ENCODE peak calls at places on chromosomes 16 and 17, in six cellular contexts. One of them, this sample, is unnamed. For H3K4me1, the result is how much of the 10 kb centered on the place peaks cover.

GRCh38 chr16:10180771-10181163 is 1.5 kb downstream of the GRIN2A start:
- DNase-seq in gastrocnemius medialis: no peak
- DNase-seq in HepG2: peak
- DNase-seq in ascending aorta: no peak
- DNase-seq in mammary epithelial cell: no peak
- DNase-seq in stomach: no peak
- DNase-seq in this sample: peak

GRCh38 chr16:6964679-6965078 is 368.0 kb upstream of the RBFOX1 start:
- DNase-seq in HepG2: no peak
- DNase-seq in mammary epithelial cell: no peak
- DNase-seq in gastrocnemius medialis: no peak
- DNase-seq in stomach: no peak
- DNase-seq in ascending aorta: no peak
- DNase-seq in this sample: no peak

GRCh38 chr16:50326835-50327465 is 41.8 kb downstream of the BRD7 start:
- DNase-seq in HepG2: no peak
- DNase-seq in mammary epithelial cell: peak
- DNase-seq in ascending aorta: peak
- DNase-seq in stomach: no peak
- DNase-seq in gastrocnemius medialis: no peak
- DNase-seq in this sample: peak

GRCh38 chr16:25922438-25922837 is 230.7 kb downstream of the HS3ST4 start:
- DNase-seq in mammary epithelial cell: no peak
- DNase-seq in ascending aorta: no peak
- DNase-seq in gastrocnemius medialis: no peak
- DNase-seq in HepG2: no peak
- DNase-seq in stomach: no peak
- DNase-seq in this sample: no peak

GRCh38 chr16:67277999-67278772 is 1.1 kb upstream of the PLEKHG4 start:
- DNase-seq in gastrocnemius medialis: no peak
- DNase-seq in HepG2: peak
- DNase-seq in ascending aorta: peak
- DNase-seq in stomach: no peak
- DNase-seq in mammary epithelial cell: peak
- DNase-seq in this sample: peak

GRCh38 chr17:75753514-75754377 is 11.2 kb downstream of the GALK1 start:
- DNase-seq in ascending aorta: peak
- DNase-seq in stomach: peak
- DNase-seq in gastrocnemius medialis: peak
- DNase-seq in HepG2: peak
- DNase-seq in mammary epithelial cell: no peak
- DNase-seq in this sample: no peak

GRCh38 chr17:17884281-17885028 is 47.7 kb upstream of the SREBF1 start:
- DNase-seq in stomach: no peak
- DNase-seq in ascending aorta: no peak
- DNase-seq in HepG2: no peak
- DNase-seq in mammary epithelial cell: no peak
- DNase-seq in gastrocnemius medialis: peak
- DNase-seq in this sample: no peak

GRCh38 chr16:48607056-48607825 is 2.7 kb downstream of the N4BP1 start:
- DNase-seq in stomach: peak
- DNase-seq in gastrocnemius medialis: no peak
- DNase-seq in ascending aorta: no peak
- DNase-seq in mammary epithelial cell: peak
- DNase-seq in HepG2: no peak
- DNase-seq in this sample: peak

GRCh38 chr17:2138768-2139167 is 83.9 kb downstream of the HIC1 start:
- DNase-seq in mammary epithelial cell: no peak
- DNase-seq in HepG2: peak
- DNase-seq in gastrocnemius medialis: peak
- DNase-seq in stomach: no peak
- DNase-seq in ascending aorta: no peak
- DNase-seq in this sample: peak

GRCh38 chr17:933168-934083 is 46.1 kb downstream of the NXN start:
- DNase-seq in mammary epithelial cell: peak
- DNase-seq in HepG2: peak
- DNase-seq in stomach: peak
- DNase-seq in ascending aorta: no peak
- DNase-seq in gastrocnemius medialis: peak
- DNase-seq in this sample: no peak

GRCh38 chr16:79307214-79307613 is 293.3 kb downstream of the MAF start:
- DNase-seq in stomach: no peak
- DNase-seq in mammary epithelial cell: no peak
- DNase-seq in ascending aorta: peak
- DNase-seq in gastrocnemius medialis: peak
- DNase-seq in HepG2: no peak
- DNase-seq in this sample: no peak

GRCh38 chr17:59094921-59095530 is 11.7 kb downstream of the TRIM37 start:
- DNase-seq in ascending aorta: no peak
- DNase-seq in HepG2: no peak
- DNase-seq in mammary epithelial cell: no peak
- DNase-seq in stomach: no peak
- DNase-seq in gastrocnemius medialis: no peak
- DNase-seq in this sample: peak

GRCh38 chr17:75875182-75875939 is 3.0 kb downstream of the TRIM47 start:
- DNase-seq in mammary epithelial cell: no peak
- DNase-seq in HepG2: no peak
- DNase-seq in stomach: peak
- DNase-seq in ascending aorta: peak
- DNase-seq in gastrocnemius medialis: no peak
- DNase-seq in this sample: no peak

GRCh38 chr17:40065771-40066510 is 3.2 kb downstream of the THRA start:
- DNase-seq in mammary epithelial cell: no peak
- DNase-seq in HepG2: no peak
- DNase-seq in gastrocnemius medialis: no peak
- DNase-seq in stomach: no peak
- DNase-seq in ascending aorta: no peak
- DNase-seq in this sample: no peak

GRCh38 chr17:44584498-44584897 is 27.2 kb downstream of the FZD2 start:
- DNase-seq in mammary epithelial cell: no peak
- DNase-seq in gastrocnemius medialis: no peak
- DNase-seq in ascending aorta: peak
- DNase-seq in stomach: no peak
- DNase-seq in HepG2: no peak
- DNase-seq in this sample: no peak

GRCh38 chr17:55264640-55265298 is at the start of gene HLF:
- DNase-seq in HepG2: peak
- DNase-seq in stomach: peak
- DNase-seq in mammary epithelial cell: peak
- DNase-seq in gastrocnemius medialis: peak
- DNase-seq in ascending aorta: peak
- DNase-seq in this sample: peak

GRCh38 chr16:817001-817906 is 16.7 kb upstream of the GNG13 start:
- DNase-seq in HepG2: no peak
- DNase-seq in gastrocnemius medialis: no peak
- DNase-seq in ascending aorta: no peak
- DNase-seq in mammary epithelial cell: no peak
- DNase-seq in stomach: no peak
- DNase-seq in this sample: no peak

GRCh38 chr16:815861-816260 is 15.3 kb upstream of the GNG13 start:
- DNase-seq in HepG2: no peak
- DNase-seq in gastrocnemius medialis: no peak
- DNase-seq in ascending aorta: no peak
- DNase-seq in stomach: no peak
- DNase-seq in mammary epithelial cell: no peak
- DNase-seq in this sample: no peak

GRCh38 chr16:813204-813915 is 12.8 kb upstream of the GNG13 start:
- DNase-seq in mammary epithelial cell: no peak
- DNase-seq in stomach: no peak
- DNase-seq in gastrocnemius medialis: no peak
- DNase-seq in ascending aorta: no peak
- DNase-seq in HepG2: peak
- DNase-seq in this sample: no peak

GRCh38 chr16:814974-815373 is 14.4 kb upstream of the GNG13 start:
- DNase-seq in gastrocnemius medialis: no peak
- DNase-seq in mammary epithelial cell: no peak
- DNase-seq in ascending aorta: no peak
- DNase-seq in stomach: no peak
- DNase-seq in HepG2: no peak
- DNase-seq in this sample: no peak

DNA sequence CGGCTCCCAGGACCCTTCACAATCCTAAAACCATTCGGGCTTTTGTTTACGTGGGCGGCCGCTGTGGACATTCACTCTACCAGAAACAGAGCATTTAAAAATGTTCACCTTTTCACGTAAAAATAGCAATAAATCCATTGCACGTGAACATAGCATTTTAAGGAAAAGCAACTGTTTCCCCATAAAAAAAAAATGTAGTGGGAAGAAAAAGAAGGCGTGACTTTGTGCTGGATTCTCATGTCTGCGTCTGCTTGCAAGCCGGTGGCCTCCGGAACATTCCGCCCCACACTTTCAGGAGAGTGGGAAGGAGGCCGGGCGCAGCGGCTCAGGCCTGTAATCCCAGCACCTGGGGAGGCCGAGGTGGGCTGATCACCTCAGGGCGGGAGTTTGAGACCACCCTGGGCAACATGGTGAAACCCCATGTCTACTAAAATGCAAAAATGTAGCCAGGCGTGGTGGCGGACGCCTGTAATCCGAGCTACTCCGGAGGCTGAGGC is 13.4 kb upstream of the GNG13 start:
- DNase-seq in HepG2: no peak
- DNase-seq in gastrocnemius medialis: no peak
- DNase-seq in ascending aorta: no peak
- DNase-seq in mammary epithelial cell: no peak
- DNase-seq in stomach: no peak
- DNase-seq in this sample: no peak
- H3K4me3 ChIP-seq in HepG2: no peak
- H3K4me3 ChIP-seq in gastrocnemius medialis: no peak
- H3K4me3 ChIP-seq in ascending aorta: no peak
- H3K4me3 ChIP-seq in mammary epithelial cell: no peak
- H3K4me3 ChIP-seq in stomach: no peak
- H3K4me3 ChIP-seq in this sample: no peak

GRCh38 chr17:80575057-80575875 is 30.6 kb downstream of the RPTOR start:
- DNase-seq in gastrocnemius medialis: peak
- DNase-seq in ascending aorta: peak
- DNase-seq in stomach: peak
- DNase-seq in mammary epithelial cell: peak
- DNase-seq in HepG2: peak
- DNase-seq in this sample: peak

GRCh38 chr17:80574496-80574895 is 29.9 kb downstream of the RPTOR start:
- DNase-seq in stomach: no peak
- DNase-seq in gastrocnemius medialis: no peak
- DNase-seq in HepG2: no peak
- DNase-seq in ascending aorta: no peak
- DNase-seq in mammary epithelial cell: no peak
- DNase-seq in this sample: no peak

GRCh38 chr17:80577876-80578275 is 33.2 kb downstream of the RPTOR start:
- DNase-seq in stomach: no peak
- DNase-seq in mammary epithelial cell: no peak
- DNase-seq in HepG2: no peak
- DNase-seq in gastrocnemius medialis: no peak
- DNase-seq in ascending aorta: no peak
- DNase-seq in this sample: no peak
- H3K4me1 ChIP-seq in stomach: under half
- H3K4me1 ChIP-seq in mammary epithelial cell: under half
- H3K4me1 ChIP-seq in HepG2: under half
- H3K4me1 ChIP-seq in gastrocnemius medialis: under half
- H3K4me1 ChIP-seq in ascending aorta: under half
- H3K4me1 ChIP-seq in this sample: under half

GRCh38 chr17:61400786-61401279 is 1.2 kb downstream of the TBX2 start:
- DNase-seq in gastrocnemius medialis: no peak
- DNase-seq in mammary epithelial cell: no peak
- DNase-seq in ascending aorta: no peak
- DNase-seq in HepG2: no peak
- DNase-seq in stomach: no peak
- DNase-seq in this sample: no peak

GRCh38 chr17:61402978-61403845 is 3.6 kb downstream of the TBX2 start:
- DNase-seq in stomach: no peak
- DNase-seq in gastrocnemius medialis: no peak
- DNase-seq in mammary epithelial cell: no peak
- DNase-seq in HepG2: no peak
- DNase-seq in ascending aorta: no peak
- DNase-seq in this sample: no peak

GRCh38 chr17:61400058-61400785 is 579 bp downstream of the TBX2 start:
- DNase-seq in gastrocnemius medialis: no peak
- DNase-seq in HepG2: no peak
- DNase-seq in ascending aorta: peak
- DNase-seq in stomach: no peak
- DNase-seq in mammary epithelial cell: peak
- DNase-seq in this sample: no peak

GRCh38 chr17:61401280-61402072 is 1.8 kb downstream of the TBX2 start:
- DNase-seq in gastrocnemius medialis: no peak
- DNase-seq in HepG2: no peak
- DNase-seq in mammary epithelial cell: no peak
- DNase-seq in ascending aorta: no peak
- DNase-seq in stomach: no peak
- DNase-seq in this sample: no peak

GRCh38 chr17:61402073-61402541 is 2.5 kb downstream of the TBX2 start:
- DNase-seq in stomach: no peak
- DNase-seq in mammary epithelial cell: no peak
- DNase-seq in ascending aorta: no peak
- DNase-seq in HepG2: no peak
- DNase-seq in gastrocnemius medialis: no peak
- DNase-seq in this sample: no peak
- H3K4me3 ChIP-seq in stomach: peak
- H3K4me3 ChIP-seq in mammary epithelial cell: no peak
- H3K4me3 ChIP-seq in ascending aorta: peak
- H3K4me3 ChIP-seq in HepG2: no peak
- H3K4me3 ChIP-seq in gastrocnemius medialis: peak
- H3K4me3 ChIP-seq in this sample: no peak

GRCh38 chr16:69924041-69924775 is 26.9 kb upstream of the CLEC18A start:
- DNase-seq in gastrocnemius medialis: no peak
- DNase-seq in stomach: no peak
- DNase-seq in HepG2: no peak
- DNase-seq in mammary epithelial cell: no peak
- DNase-seq in ascending aorta: no peak
- DNase-seq in this sample: no peak
- H3K4me1 ChIP-seq in gastrocnemius medialis: under half
- H3K4me1 ChIP-seq in stomach: under half
- H3K4me1 ChIP-seq in HepG2: under half
- H3K4me1 ChIP-seq in mammary epithelial cell: under half
- H3K4me1 ChIP-seq in ascending aorta: under half
- H3K4me1 ChIP-seq in this sample: under half

DNA sequence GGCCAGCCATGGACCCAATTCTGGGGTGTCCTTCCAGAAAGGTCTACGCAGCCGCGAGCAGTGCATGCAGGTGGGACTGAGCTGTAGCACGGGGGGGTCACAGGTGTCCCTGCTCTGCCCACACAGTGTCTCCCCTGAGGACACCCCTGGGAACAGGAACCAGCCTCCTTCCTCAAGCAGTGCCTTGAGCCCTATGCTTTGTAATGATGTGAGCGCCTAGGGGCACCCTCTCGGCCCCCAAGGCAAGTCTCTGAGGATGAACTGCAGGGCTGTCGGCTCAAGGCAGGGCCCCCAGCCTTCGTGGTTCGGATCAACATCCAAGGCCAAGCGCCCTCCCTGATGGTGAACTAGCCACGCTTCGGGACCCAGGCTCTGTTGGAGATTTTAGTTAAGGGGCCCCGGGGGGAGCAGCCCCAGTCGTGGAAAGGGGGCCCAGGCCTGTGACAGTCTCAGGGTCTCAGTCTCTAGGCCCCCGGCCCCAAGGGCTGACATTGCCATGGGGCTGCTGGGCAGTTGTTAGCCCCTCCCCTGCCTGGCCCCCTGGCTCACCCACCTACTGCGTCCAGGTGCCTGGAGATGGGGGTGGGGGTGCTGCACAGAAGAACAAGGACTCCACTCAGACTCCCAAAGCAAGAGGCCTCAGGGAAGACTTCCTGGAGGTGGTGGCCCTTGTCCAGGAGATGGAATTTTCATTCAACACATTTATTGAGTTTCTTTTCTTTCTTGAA is 2.3 kb downstream of the IL17C start:
- DNase-seq in gastrocnemius medialis: no peak
- DNase-seq in mammary epithelial cell: no peak
- DNase-seq in ascending aorta: no peak
- DNase-seq in stomach: no peak
- DNase-seq in HepG2: no peak
- DNase-seq in this sample: no peak
- H3K4me3 ChIP-seq in gastrocnemius medialis: no peak
- H3K4me3 ChIP-seq in mammary epithelial cell: no peak
- H3K4me3 ChIP-seq in ascending aorta: no peak
- H3K4me3 ChIP-seq in stomach: no peak
- H3K4me3 ChIP-seq in HepG2: no peak
- H3K4me3 ChIP-seq in this sample: no peak

This sample was measured in small intestine.